ENCODE peak calls at places on chromosomes 7 and 10, in nine cellular contexts. C, M, R, F, V, D, N, J and E are unnamed samples. For H3K4me1 and H3K9me3, the result is how much of the 10 kb centered on the place peaks cover.

GRCh38 chr10:126080879-126081331 is 184.5 kb downstream of the FANK1 start:
- DNase-seq in R (no peak), C (no peak), F (no peak), D (no peak), N (no peak), M (no peak), J (peak), V (no peak), E (no peak)

GRCh38 chr10:97823734-97824133 is 25.9 kb upstream of the GOLGA7B start:
- DNase-seq in N (no peak), J (no peak), F (no peak), D (no peak), V (no peak), R (no peak), M (no peak), C (no peak), E (no peak)

GRCh38 chr7:77331938-77332695 is 84.0 kb downstream of the GSAP start:
- DNase-seq in N (peak), D (peak), J (peak), F (no peak), M (peak), V (peak), R (peak), C (peak), E (peak)

GRCh38 chr10:8700689-8701088 is 646.2 kb downstream of the GATA3 start:
- DNase-seq in J (no peak), C (no peak), M (no peak), N (no peak), D (no peak), R (no peak), F (no peak), V (no peak), E (no peak)

GRCh38 chr7:428387-428786 is 91.3 kb downstream of the PDGFA start:
- DNase-seq in R (no peak), N (no peak), F (no peak), J (no peak), C (no peak), M (no peak), V (no peak), D (no peak), E (no peak)

GRCh38 chr7:40584667-40585433 is 450.0 kb downstream of the SUGCT start:
- DNase-seq in N (no peak), R (no peak), F (no peak), D (no peak), V (no peak), C (no peak), M (no peak), J (peak), E (peak)

GRCh38 chr7:20064181-20064970 is 152.8 kb downstream of the MACC1 start:
- DNase-seq in V (no peak), C (no peak), R (no peak), J (peak), F (no peak), M (no peak), D (peak), N (no peak), E (no peak)

GRCh38 chr10:11272915-11273389 is 255.3 kb downstream of the CELF2 start:
- DNase-seq in V (no peak), R (no peak), M (no peak), C (no peak), D (no peak), F (no peak), J (no peak), N (no peak), E (no peak)

GRCh38 chr7:99155207-99155606 is 11.3 kb upstream of the SMURF1 start:
- DNase-seq in V (no peak), M (no peak), F (no peak), C (no peak), R (no peak), D (no peak), J (no peak), N (no peak), E (no peak)

GRCh38 chr7:16785846-16786245 is 19.0 kb downstream of the AGR2 start:
- DNase-seq in V (no peak), C (no peak), N (no peak), F (no peak), J (no peak), R (no peak), M (no peak), D (no peak), E (no peak)

GRCh38 chr10:58027431-58027830 is 240.3 kb downstream of the IPMK start:
- DNase-seq in C (no peak), D (peak), F (no peak), M (no peak), V (no peak), J (peak), N (no peak), R (no peak), E (no peak)

GRCh38 chr10:77249901-77250459 is 387.6 kb downstream of the KCNMA1 start:
- DNase-seq in R (no peak), J (no peak), V (no peak), M (no peak), D (no peak), F (no peak), C (no peak), N (no peak), E (no peak)

GRCh38 chr7:146004805-146005204 is 111.8 kb upstream of the CNTNAP2 start:
- DNase-seq in R (no peak), F (no peak), C (no peak), D (no peak), V (no peak), N (no peak), M (no peak), J (no peak), E (no peak)

GRCh38 chr7:26633557-26633956 is 230.8 kb downstream of the SKAP2 start:
- DNase-seq in N (no peak), M (no peak), R (no peak), F (no peak), V (no peak), J (no peak), D (no peak), C (no peak), E (no peak)

GRCh38 chr10:112176543-112176942 is 7.0 kb downstream of the GPAM start:
- DNase-seq in M (no peak), D (no peak), C (no peak), R (no peak), V (no peak), J (no peak), F (no peak), N (no peak), E (no peak)

GRCh38 chr10:107418411-107418810 is 253.9 kb upstream of the SORCS1 start:
- DNase-seq in R (no peak), J (no peak), C (no peak), N (no peak), D (no peak), M (peak), V (no peak), F (no peak), E (no peak)

GRCh38 chr10:110040108-110040507 is 32.3 kb downstream of the ADD3 start:
- DNase-seq in J (no peak), D (no peak), F (no peak), M (no peak), C (no peak), V (no peak), N (no peak), R (no peak), E (no peak)

GRCh38 chr7:44277851-44278250 is 47.5 kb downstream of the CAMK2B start:
- DNase-seq in V (no peak), M (no peak), N (no peak), D (no peak), R (peak), J (peak), C (peak), F (no peak), E (peak)

GRCh38 chr7:13829914-13830603 is 159.4 kb downstream of the ETV1 start:
- DNase-seq in D (no peak), C (peak), M (no peak), N (no peak), V (no peak), R (no peak), J (peak), F (no peak), E (peak)

GRCh38 chr7:60706-61105 is 131.7 kb upstream of the FAM20C start:
- DNase-seq in M (no peak), J (no peak), F (no peak), N (no peak), R (peak), V (no peak), D (no peak), C (no peak), E (no peak)

GRCh38 chr7:15168489-15168888 is 265.9 kb upstream of the DGKB start:
- DNase-seq in R (no peak), D (no peak), V (no peak), J (no peak), N (no peak), M (no peak), F (no peak), C (no peak), E (no peak)

GRCh38 chr10:35913628-35914027 is 271.5 kb upstream of the FZD8 start:
- DNase-seq in R (no peak), N (no peak), M (no peak), D (no peak), J (peak), V (no peak), F (no peak), C (no peak), E (no peak)

GRCh38 chr10:22103701-22104100 is 100.2 kb upstream of the DNAJC1 start:
- DNase-seq in F (no peak), N (peak), M (no peak), V (peak), C (no peak), D (peak), J (no peak), R (no peak), E (no peak)

GRCh38 chr7:52959878-52960660 is 75.4 kb upstream of the POM121L12 start:
- DNase-seq in D (no peak), C (no peak), N (no peak), V (no peak), J (no peak), M (no peak), R (no peak), F (no peak), E (no peak)

GRCh38 chr10:21402606-21403083 is 122.8 kb downstream of the SKIDA1 start:
- DNase-seq in C (no peak), D (no peak), V (no peak), J (peak), R (no peak), M (no peak), F (no peak), N (no peak), E (peak)

GRCh38 chr10:14670551-14671240 is 104.0 kb downstream of the FAM107B start:
- DNase-seq in J (peak), C (no peak), N (no peak), R (no peak), D (no peak), F (no peak), V (no peak), M (no peak), E (no peak)

GRCh38 chr10:35331894-35332640 is 4.2 kb upstream of the CCNY start:
- DNase-seq in R (no peak), F (no peak), N (peak), J (peak), C (no peak), D (no peak), V (no peak), M (no peak), E (no peak)

GRCh38 chr10:122282909-122283308 is 11.8 kb downstream of the BTBD16 start:
- DNase-seq in N (no peak), F (no peak), R (no peak), V (no peak), D (no peak), M (no peak), J (no peak), C (no peak), E (no peak)

GRCh38 chr10:123391275-123392028 is 237.2 kb downstream of the BUB3 start:
- DNase-seq in D (no peak), V (no peak), M (no peak), C (no peak), R (no peak), J (no peak), N (no peak), F (no peak), E (no peak)

GRCh38 chr10:24205846-24206245 is 3.1 kb upstream of the KIAA1217 start:
- DNase-seq in R (no peak), N (no peak), V (no peak), D (no peak), F (no peak), J (no peak), M (no peak), C (no peak), E (no peak)

GRCh38 chr10:86372119-86372784 is 5.7 kb upstream of the GRID1 start:
- DNase-seq in J (no peak), R (no peak), N (no peak), F (no peak), C (no peak), M (no peak), V (no peak), D (no peak), E (no peak)

GRCh38 chr10:122494833-122495232 is 33.5 kb downstream of the HTRA1 start:
- DNase-seq in N (peak), J (peak), R (peak), F (no peak), V (no peak), C (no peak), D (no peak), M (no peak), E (no peak)

GRCh38 chr7:158572000-158572828 is 15.4 kb downstream of the PTPRN2 start:
- DNase-seq in R (no peak), V (peak), F (no peak), J (no peak), N (no peak), D (peak), C (no peak), M (no peak), E (peak)

GRCh38 chr10:77428776-77429395 is 208.7 kb downstream of the KCNMA1 start:
- DNase-seq in M (no peak), D (peak), C (no peak), R (peak), N (peak), V (no peak), F (no peak), J (peak), E (peak)

GRCh38 chr10:57579926-57580325 is 687.8 kb downstream of the IPMK start:
- DNase-seq in D (peak), V (peak), C (no peak), F (no peak), R (no peak), N (no peak), M (peak), J (peak), E (no peak)

DNA sequence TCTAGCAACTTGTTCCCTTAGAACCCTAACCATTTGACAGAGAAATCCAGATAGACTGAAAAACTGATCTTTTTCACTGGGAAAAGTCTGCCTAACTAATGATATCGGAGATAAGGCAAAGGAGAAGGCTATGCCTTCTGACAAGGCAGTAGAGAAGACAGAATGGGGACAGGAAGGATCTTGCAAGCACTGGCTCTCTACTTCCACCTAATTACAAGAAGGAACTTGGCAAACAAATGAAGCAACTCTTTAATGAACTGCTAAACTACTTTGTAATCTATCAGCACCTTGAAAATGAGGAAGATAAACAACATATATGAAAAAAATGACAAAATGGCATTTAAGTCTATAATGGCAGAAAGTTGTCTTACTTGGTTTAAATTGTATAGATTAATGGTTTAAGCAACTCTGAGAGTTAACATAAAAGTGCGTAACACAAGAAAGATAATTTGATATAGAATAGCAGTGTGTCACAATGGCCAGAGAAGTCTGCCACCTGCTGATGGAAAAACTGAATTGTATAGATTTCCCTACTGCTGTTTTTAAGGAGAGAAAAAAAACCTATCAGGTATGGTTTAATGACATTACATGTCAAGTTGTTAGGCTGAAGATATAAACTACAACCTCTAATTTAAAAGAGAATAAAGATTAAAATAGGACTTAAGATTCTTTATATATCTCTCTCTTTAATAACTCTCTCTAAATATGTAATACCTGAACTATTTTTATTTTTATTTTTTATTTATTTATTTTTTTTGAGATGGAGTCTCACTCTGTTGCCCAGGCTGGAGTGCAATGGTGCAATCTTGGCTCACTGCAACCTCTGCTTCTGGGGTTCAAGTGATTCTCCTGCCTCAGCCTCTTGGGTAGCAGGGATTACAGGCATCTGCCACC is 11.9 kb downstream of the NT5C3A start:
- DNase-seq in N (peak), R (no peak), V (peak), F (no peak), C (no peak), J (peak), D (peak), M (peak), E (peak)
- H3K4me1 ChIP-seq in N (under half), R (under half), V (half or more), F (under half), C (under half), J (under half), D (under half), M (under half), E (under half)

DNA sequence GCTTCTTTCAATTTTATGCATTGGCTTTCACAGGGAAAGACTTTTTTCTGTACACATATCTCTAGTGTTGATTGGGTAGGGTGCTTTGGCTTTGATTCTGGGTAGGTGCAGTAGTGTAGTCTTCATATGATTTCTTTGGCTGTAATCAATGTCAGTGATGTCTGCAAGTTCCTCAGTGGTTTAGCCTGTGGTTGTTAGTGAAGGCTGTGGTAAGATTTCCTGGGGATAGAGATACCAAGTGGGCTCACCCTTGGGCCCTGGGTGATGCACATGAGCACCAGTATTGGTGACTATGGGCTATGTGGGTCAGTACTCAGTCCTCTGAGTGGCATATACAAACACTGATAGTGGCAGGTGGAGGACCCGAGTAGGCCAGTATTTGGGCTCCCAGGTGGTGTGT is 13.0 kb downstream of the GIMAP8 start:
- DNase-seq in D (no peak), M (no peak), N (no peak), J (no peak), F (no peak), C (no peak), V (no peak), R (no peak), E (no peak)
- H3K4me3 ChIP-seq in D (no peak), M (no peak), N (no peak), J (no peak), F (no peak), C (no peak), V (no peak), R (no peak), E (no peak)

GRCh38 chr10:81216949-81217348 is 658.0 kb upstream of the NRG3 start:
- DNase-seq in J (no peak), F (no peak), R (no peak), C (no peak), D (no peak), N (no peak), M (no peak), V (no peak), E (no peak)

GRCh38 chr10:81213360-81213759 is 661.6 kb upstream of the NRG3 start:
- DNase-seq in N (no peak), D (no peak), M (no peak), C (no peak), F (no peak), J (no peak), V (no peak), R (no peak), E (no peak)

GRCh38 chr10:81219758-81220157 is 655.2 kb upstream of the NRG3 start:
- DNase-seq in N (no peak), J (no peak), F (no peak), C (no peak), M (peak), R (no peak), D (no peak), V (no peak), E (no peak)

GRCh38 chr10:81215498-81215897 is 659.5 kb upstream of the NRG3 start:
- DNase-seq in V (no peak), F (no peak), N (no peak), M (no peak), R (no peak), D (no peak), J (no peak), C (no peak), E (no peak)

GRCh38 chr10:81218307-81218706 is 656.7 kb upstream of the NRG3 start:
- DNase-seq in J (no peak), F (no peak), V (no peak), C (no peak), R (no peak), M (no peak), N (no peak), D (no peak), E (no peak)
- H3K9me3 ChIP-seq in J (under half), F (under half), V (under half), C (under half), R (under half), M (under half), N (under half), D (under half), E (under half)

DNA sequence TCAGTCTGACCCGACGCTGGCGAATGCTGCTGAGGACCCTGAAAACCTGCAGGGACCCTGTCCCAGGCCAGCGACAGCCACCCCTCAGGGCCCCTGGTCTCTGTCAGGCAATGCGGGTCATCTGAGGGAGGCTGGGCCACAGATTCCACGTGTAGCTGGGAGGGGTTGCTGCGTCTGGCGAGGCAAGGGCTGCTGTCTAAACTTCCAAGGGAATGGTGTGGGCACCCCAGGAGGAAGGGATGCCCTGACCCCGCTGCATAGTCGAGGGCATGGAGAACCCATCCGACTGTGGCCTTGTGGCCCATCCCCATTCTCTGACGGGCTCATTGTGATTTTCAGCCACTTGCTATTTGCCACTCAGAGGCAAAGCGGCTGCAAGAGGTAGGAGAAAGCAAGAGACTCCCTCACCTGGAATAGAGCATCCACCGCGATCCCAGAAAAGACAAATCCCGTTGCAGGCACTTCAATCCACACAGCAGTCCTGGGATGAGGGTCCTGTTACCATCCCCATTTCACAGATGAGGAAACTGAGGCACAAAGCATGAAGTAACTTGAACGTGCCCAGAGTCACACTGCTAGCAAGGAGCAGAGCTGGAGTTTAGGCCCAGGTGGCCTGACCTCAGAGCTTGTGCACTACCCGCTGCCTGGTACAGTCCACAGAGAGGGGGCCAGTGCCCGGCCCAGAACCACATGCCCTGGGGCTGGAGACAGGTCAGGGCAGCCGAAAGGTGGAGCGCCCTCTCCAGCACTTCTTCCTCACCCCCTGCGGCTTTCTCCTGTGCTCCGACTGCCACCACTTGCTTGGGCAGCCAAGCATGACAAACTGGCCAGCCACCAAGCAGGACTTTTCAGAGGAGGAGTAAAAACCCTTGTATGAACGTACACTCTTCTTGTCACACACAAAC is 163.8 kb upstream of the KLF14 start:
- DNase-seq in M (no peak), N (no peak), R (no peak), D (no peak), V (peak), C (no peak), J (no peak), F (no peak), E (no peak)
- H3K4me1 ChIP-seq in M (under half), N (half or more), R (half or more), D (under half), V (under half), C (half or more), J (half or more), F (half or more), E (under half)